ENCODE peak calls at places on chromosomes 5 and 9, in six cellular contexts. One of them, this sample, is unnamed.

GRCh38 chr5:16617272-16617973 is 626 bp upstream of the RETREG1 start:
- DNase-seq in CD8-positive, alpha-beta T cell: peak; percentile 66
- DNase-seq in PC-9: no peak
- DNase-seq in A549: no peak
- DNase-seq in gastrocnemius medialis: no peak
- DNase-seq in astrocyte: no peak
- DNase-seq in this sample: no peak

GRCh38 chr5:10655041-10655685 is 91.3 kb downstream of the ANKRD33B start:
- DNase-seq in gastrocnemius medialis: no peak
- DNase-seq in CD8-positive, alpha-beta T cell: no peak
- DNase-seq in astrocyte: peak; percentile 61
- DNase-seq in A549: no peak
- DNase-seq in PC-9: peak; percentile 78
- DNase-seq in this sample: no peak

GRCh38 chr5:142827934-142828576 is 57.9 kb downstream of the ARHGAP26 start:
- DNase-seq in gastrocnemius medialis: no peak
- DNase-seq in CD8-positive, alpha-beta T cell: no peak
- DNase-seq in PC-9: no peak
- DNase-seq in A549: no peak
- DNase-seq in astrocyte: peak; percentile 56
- DNase-seq in this sample: no peak

GRCh38 chr5:95644351-95645042 is 2.1 kb upstream of the RFESD start:
- DNase-seq in A549: peak; percentile 49
- DNase-seq in CD8-positive, alpha-beta T cell: peak; percentile 36
- DNase-seq in gastrocnemius medialis: peak; percentile 47
- DNase-seq in PC-9: peak; percentile 40
- DNase-seq in astrocyte: peak; percentile 30
- DNase-seq in this sample: no peak

GRCh38 chr9:107813287-107813686 is 323.7 kb upstream of the KLF4 start:
- DNase-seq in gastrocnemius medialis: no peak
- DNase-seq in A549: no peak
- DNase-seq in PC-9: no peak
- DNase-seq in CD8-positive, alpha-beta T cell: no peak
- DNase-seq in astrocyte: no peak
- DNase-seq in this sample: no peak

GRCh38 chr5:123444016-123444415 is 20.8 kb upstream of the CEP120 start:
- DNase-seq in A549: no peak
- DNase-seq in astrocyte: no peak
- DNase-seq in CD8-positive, alpha-beta T cell: no peak
- DNase-seq in gastrocnemius medialis: no peak
- DNase-seq in PC-9: no peak
- DNase-seq in this sample: no peak

GRCh38 chr5:133130387-133131118 is 78.7 kb downstream of the HSPA4 start:
- DNase-seq in CD8-positive, alpha-beta T cell: no peak
- DNase-seq in PC-9: no peak
- DNase-seq in astrocyte: no peak
- DNase-seq in gastrocnemius medialis: no peak
- DNase-seq in A549: no peak
- DNase-seq in this sample: no peak

GRCh38 chr5:43802651-43803050 is 199.7 kb downstream of the NNT start:
- DNase-seq in CD8-positive, alpha-beta T cell: no peak
- DNase-seq in PC-9: no peak
- DNase-seq in gastrocnemius medialis: no peak
- DNase-seq in astrocyte: no peak
- DNase-seq in A549: no peak
- DNase-seq in this sample: no peak

GRCh38 chr9:23551171-23551795 is 274.8 kb downstream of the ELAVL2 start:
- DNase-seq in A549: no peak
- DNase-seq in PC-9: no peak
- DNase-seq in CD8-positive, alpha-beta T cell: no peak
- DNase-seq in gastrocnemius medialis: no peak
- DNase-seq in astrocyte: no peak
- DNase-seq in this sample: no peak

GRCh38 chr5:76790632-76791290 is 28.1 kb upstream of the F2RL1 start:
- DNase-seq in PC-9: peak; percentile 98
- DNase-seq in CD8-positive, alpha-beta T cell: no peak
- DNase-seq in A549: peak; percentile 76
- DNase-seq in gastrocnemius medialis: peak; percentile 10
- DNase-seq in astrocyte: peak; percentile 100
- DNase-seq in this sample: no peak

GRCh38 chr9:90774682-90775081 is 26.9 kb upstream of the SYK start:
- DNase-seq in CD8-positive, alpha-beta T cell: no peak
- DNase-seq in A549: no peak
- DNase-seq in astrocyte: no peak
- DNase-seq in PC-9: no peak
- DNase-seq in gastrocnemius medialis: no peak
- DNase-seq in this sample: no peak

GRCh38 chr5:126851441-126852103 is 74.6 kb downstream of the LMNB1 start:
- DNase-seq in PC-9: no peak
- DNase-seq in A549: no peak
- DNase-seq in gastrocnemius medialis: no peak
- DNase-seq in astrocyte: no peak
- DNase-seq in CD8-positive, alpha-beta T cell: no peak
- DNase-seq in this sample: no peak

GRCh38 chr5:68240196-68240595 is 24.6 kb downstream of the PIK3R1 start:
- DNase-seq in astrocyte: no peak
- DNase-seq in PC-9: no peak
- DNase-seq in CD8-positive, alpha-beta T cell: no peak
- DNase-seq in A549: no peak
- DNase-seq in gastrocnemius medialis: no peak
- DNase-seq in this sample: no peak

GRCh38 chr9:111839981-111840380 is 45.2 kb upstream of the SHOC1 start:
- DNase-seq in PC-9: no peak
- DNase-seq in CD8-positive, alpha-beta T cell: no peak
- DNase-seq in gastrocnemius medialis: no peak
- DNase-seq in astrocyte: no peak
- DNase-seq in A549: no peak
- DNase-seq in this sample: no peak

GRCh38 chr5:167614294-167615104 is 676.9 kb upstream of the WWC1 start:
- DNase-seq in astrocyte: no peak
- DNase-seq in gastrocnemius medialis: no peak
- DNase-seq in PC-9: no peak
- DNase-seq in CD8-positive, alpha-beta T cell: no peak
- DNase-seq in A549: no peak
- DNase-seq in this sample: no peak

GRCh38 chr9:76905984-76906861 is at the start of gene PRUNE2:
- DNase-seq in CD8-positive, alpha-beta T cell: no peak
- DNase-seq in PC-9: no peak
- DNase-seq in A549: no peak
- DNase-seq in astrocyte: peak; percentile 84
- DNase-seq in gastrocnemius medialis: no peak
- DNase-seq in this sample: no peak

GRCh38 chr5:20985754-20986153 is 997.8 kb upstream of the CDH18 start:
- DNase-seq in astrocyte: no peak
- DNase-seq in CD8-positive, alpha-beta T cell: no peak
- DNase-seq in gastrocnemius medialis: no peak
- DNase-seq in PC-9: no peak
- DNase-seq in A549: no peak
- DNase-seq in this sample: peak; percentile 91

GRCh38 chr5:78509884-78510769 is 138.4 kb downstream of the LHFPL2 start:
- DNase-seq in PC-9: no peak
- DNase-seq in astrocyte: no peak
- DNase-seq in CD8-positive, alpha-beta T cell: peak; percentile 26
- DNase-seq in A549: no peak
- DNase-seq in gastrocnemius medialis: peak; percentile 43
- DNase-seq in this sample: peak; percentile 59

GRCh38 chr9:127224178-127224882 is 40.2 kb upstream of the GARNL3 start:
- DNase-seq in CD8-positive, alpha-beta T cell: peak; percentile 89
- DNase-seq in PC-9: peak; percentile 80
- DNase-seq in astrocyte: peak; percentile 36
- DNase-seq in gastrocnemius medialis: peak; percentile 88
- DNase-seq in A549: peak; percentile 93
- DNase-seq in this sample: peak; percentile 60

GRCh38 chr9:120931278-120932085 is 4.9 kb upstream of the TRAF1 start:
- DNase-seq in A549: no peak
- DNase-seq in PC-9: no peak
- DNase-seq in gastrocnemius medialis: no peak
- DNase-seq in astrocyte: peak; percentile 69
- DNase-seq in CD8-positive, alpha-beta T cell: peak; percentile 56
- DNase-seq in this sample: no peak

GRCh38 chr5:63573402-63573801 is 388.8 kb downstream of the HTR1A start:
- DNase-seq in A549: no peak
- DNase-seq in gastrocnemius medialis: no peak
- DNase-seq in CD8-positive, alpha-beta T cell: no peak
- DNase-seq in astrocyte: no peak
- DNase-seq in PC-9: no peak
- DNase-seq in this sample: no peak

GRCh38 chr5:135486679-135487395 is 34.7 kb upstream of the TIFAB start:
- DNase-seq in astrocyte: no peak
- DNase-seq in A549: no peak
- DNase-seq in CD8-positive, alpha-beta T cell: no peak
- DNase-seq in PC-9: no peak
- DNase-seq in gastrocnemius medialis: no peak
- DNase-seq in this sample: no peak

GRCh38 chr5:176466245-176466871 is 18.2 kb downstream of the FAF2 start:
- DNase-seq in PC-9: peak; percentile 37
- DNase-seq in A549: no peak
- DNase-seq in CD8-positive, alpha-beta T cell: no peak
- DNase-seq in astrocyte: peak; percentile 76
- DNase-seq in gastrocnemius medialis: no peak
- DNase-seq in this sample: no peak

GRCh38 chr5:177100714-177101121 is 14.0 kb downstream of the FGFR4 start:
- DNase-seq in gastrocnemius medialis: no peak
- DNase-seq in PC-9: no peak
- DNase-seq in A549: no peak
- DNase-seq in CD8-positive, alpha-beta T cell: no peak
- DNase-seq in astrocyte: no peak
- DNase-seq in this sample: no peak

DNA sequence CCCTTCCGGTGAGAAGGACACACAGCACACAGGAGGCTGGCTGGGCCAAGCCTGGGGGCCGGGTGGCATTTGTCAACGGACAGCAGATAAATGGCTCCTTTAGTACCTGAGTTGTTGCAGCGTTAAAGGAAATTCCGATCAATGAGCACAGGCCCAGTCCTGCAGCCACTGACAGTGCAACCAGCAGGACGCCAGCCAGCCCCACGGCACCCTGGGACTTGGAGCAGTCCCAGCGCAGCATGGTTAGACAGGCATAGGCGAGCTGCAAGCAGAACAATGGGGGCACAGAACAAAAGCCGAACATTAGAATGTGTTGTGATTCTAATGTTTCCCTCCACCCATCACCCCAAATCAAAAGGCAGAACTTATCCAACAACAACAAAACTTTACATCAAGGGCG is 39.3 kb downstream of the PTCH1 start:
- DNase-seq in A549: no peak
- DNase-seq in astrocyte: no peak
- DNase-seq in CD8-positive, alpha-beta T cell: no peak
- DNase-seq in gastrocnemius medialis: no peak
- DNase-seq in PC-9: no peak
- DNase-seq in this sample: no peak
- H3K4me3 ChIP-seq in A549: no peak overlapping the region
- H3K4me3 ChIP-seq in astrocyte: no peak overlapping the region
- H3K4me3 ChIP-seq in CD8-positive, alpha-beta T cell: no peak overlapping the region
- H3K4me3 ChIP-seq in gastrocnemius medialis: no peak overlapping the region
- H3K4me3 ChIP-seq in PC-9: no peak overlapping the region
- H3K4me3 ChIP-seq in this sample: no peak overlapping the region

GRCh38 chr5:128693779-128694178 is 155.7 kb upstream of the FBN2 start:
- DNase-seq in astrocyte: no peak
- DNase-seq in PC-9: no peak
- DNase-seq in A549: no peak
- DNase-seq in gastrocnemius medialis: no peak
- DNase-seq in CD8-positive, alpha-beta T cell: no peak
- DNase-seq in this sample: no peak

GRCh38 chr5:128701301-128701700 is 163.3 kb upstream of the FBN2 start:
- DNase-seq in A549: no peak
- DNase-seq in PC-9: no peak
- DNase-seq in CD8-positive, alpha-beta T cell: no peak
- DNase-seq in astrocyte: no peak
- DNase-seq in gastrocnemius medialis: no peak
- DNase-seq in this sample: no peak

DNA sequence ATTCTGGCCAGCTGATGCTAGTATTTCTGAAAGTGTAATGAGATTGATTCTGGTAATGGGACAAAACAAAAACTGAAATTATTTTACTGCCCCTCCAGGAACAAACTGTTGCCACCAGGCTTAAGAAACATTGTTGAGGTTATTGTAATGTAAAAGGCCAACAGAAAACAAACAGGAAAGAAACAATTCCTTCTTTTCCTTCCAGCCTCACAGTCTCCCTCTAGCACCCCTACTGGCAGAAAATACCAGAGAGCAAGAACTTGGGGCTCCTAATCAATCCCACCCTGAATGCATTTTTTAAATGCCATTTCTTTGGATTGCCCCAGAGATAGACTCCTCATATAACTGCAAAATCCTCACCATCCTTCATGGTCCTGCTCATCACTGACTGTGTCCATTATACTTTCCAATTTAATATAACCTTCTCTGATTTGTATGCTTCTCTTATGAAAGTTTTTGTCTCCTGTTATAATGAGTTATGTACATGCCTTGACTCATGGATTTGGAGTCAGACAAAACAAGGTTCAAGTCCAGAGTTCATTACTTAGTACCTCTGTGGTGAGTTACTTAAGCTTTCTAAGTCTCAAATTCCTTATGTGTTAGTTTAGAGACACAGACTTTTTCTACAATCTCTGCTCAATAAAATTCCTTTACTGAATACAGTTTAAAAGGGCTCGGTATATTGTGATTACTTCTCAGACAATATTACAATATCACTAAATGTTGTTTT is 157.9 kb upstream of the FBN2 start:
- DNase-seq in gastrocnemius medialis: no peak
- DNase-seq in astrocyte: peak; percentile 29
- DNase-seq in CD8-positive, alpha-beta T cell: no peak
- DNase-seq in PC-9: no peak
- DNase-seq in A549: no peak
- DNase-seq in this sample: no peak
- TF ChIP-seq CTCF in gastrocnemius medialis: no peak
- TF ChIP-seq CTCF in astrocyte: peak; percentile 42
- TF ChIP-seq CTCF in CD8-positive, alpha-beta T cell: no peak
- TF ChIP-seq CTCF in PC-9: peak; percentile 42
- TF ChIP-seq CTCF in A549: no peak
- TF ChIP-seq CTCF in this sample: peak; percentile 26

GRCh38 chr5:154193636-154194035 is 3.1 kb downstream of the GALNT10 start:
- DNase-seq in CD8-positive, alpha-beta T cell: no peak
- DNase-seq in PC-9: peak; percentile 5
- DNase-seq in gastrocnemius medialis: no peak
- DNase-seq in A549: no peak
- DNase-seq in astrocyte: no peak
- DNase-seq in this sample: no peak
- H3K4me3 ChIP-seq in CD8-positive, alpha-beta T cell: no peak overlapping the region
- H3K4me3 ChIP-seq in PC-9: peak overlapping the region; percentile 21
- H3K4me3 ChIP-seq in gastrocnemius medialis: no peak overlapping the region
- H3K4me3 ChIP-seq in A549: no peak overlapping the region
- H3K4me3 ChIP-seq in astrocyte: no peak overlapping the region
- H3K4me3 ChIP-seq in this sample: no peak overlapping the region

DNA sequence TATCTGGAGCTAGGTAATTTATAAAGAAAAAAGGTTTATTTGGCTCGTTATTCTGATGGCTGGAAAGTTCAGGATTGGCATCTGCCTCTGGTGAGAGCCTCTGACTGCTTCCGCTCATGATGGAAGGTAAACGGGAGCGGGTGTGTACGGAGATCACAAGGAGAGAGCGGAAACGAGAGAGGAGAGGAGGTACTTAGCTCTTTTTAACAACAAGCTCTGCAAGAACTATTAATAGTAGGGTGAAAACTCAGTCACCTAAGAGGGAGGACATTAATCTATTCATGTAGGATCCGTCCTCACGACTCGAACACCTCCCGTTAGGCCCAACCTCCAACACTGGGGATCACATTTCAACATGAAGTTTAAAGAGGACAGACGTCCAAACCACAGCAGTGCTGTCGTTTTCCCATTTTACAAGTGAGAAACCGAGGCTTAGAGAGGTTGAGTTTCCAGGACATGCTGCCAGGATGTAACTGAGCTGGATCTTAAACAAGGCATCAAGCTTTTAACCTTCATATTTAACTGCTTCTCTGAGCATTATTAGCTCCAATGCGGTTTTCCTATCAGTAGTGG is 173.6 kb downstream of the SLC28A3 start:
- DNase-seq in CD8-positive, alpha-beta T cell: no peak
- DNase-seq in gastrocnemius medialis: peak; percentile 61
- DNase-seq in astrocyte: no peak
- DNase-seq in A549: no peak
- DNase-seq in PC-9: no peak
- DNase-seq in this sample: no peak
- TF ChIP-seq CTCF in CD8-positive, alpha-beta T cell: no peak
- TF ChIP-seq CTCF in gastrocnemius medialis: no peak
- TF ChIP-seq CTCF in astrocyte: no peak
- TF ChIP-seq CTCF in A549: no peak
- TF ChIP-seq CTCF in PC-9: no peak
- TF ChIP-seq CTCF in this sample: no peak